ENCODE peak calls at places on chromosomes 2 and 18, in five cellular contexts. A is brain microvascular endothelial cell, Y is NCI-H1092 treated with DMSO at 0.1 percent for 48 hours, O is NAMALWA, L is A549. J is an unnamed sample.

GRCh38 chr18:10076502-10077030 is 162.8 kb downstream of the VAPA start:
- DNase-seq in A (no peak), Y (no peak), O (no peak), L (no peak), J (no peak)

GRCh38 chr2:237614151-237614720 is 13.2 kb upstream of the LRRFIP1 start:
- DNase-seq in A (peak; percentile 31), Y (no peak), O (no peak), L (no peak), J (no peak)

GRCh38 chr2:46299365-46300263 is 2.4 kb downstream of the EPAS1 start:
- DNase-seq in A (peak; percentile 59), Y (peak; percentile 22), O (no peak), L (peak; percentile 62), J (no peak)

GRCh38 chr2:212974692-212975091 is 176.7 kb downstream of the IKZF2 start:
- DNase-seq in A (peak; percentile 84), Y (no peak), O (no peak), L (no peak), J (no peak)

GRCh38 chr2:184154438-184154837 is 443.9 kb upstream of the ZNF804A start:
- DNase-seq in A (no peak), Y (no peak), O (no peak), L (no peak), J (no peak)

GRCh38 chr2:156896294-156896693 is 361.2 kb upstream of the GALNT5 start:
- DNase-seq in A (no peak), Y (no peak), O (no peak), L (no peak), J (no peak)

GRCh38 chr2:163481515-163481914 is 254.3 kb downstream of the FIGN start:
- DNase-seq in A (no peak), Y (no peak), O (no peak), L (no peak), J (no peak)

GRCh38 chr2:78999410-78999809 is 26.1 kb upstream of the REG3G start:
- DNase-seq in A (no peak), Y (no peak), O (peak; percentile 44), L (no peak), J (no peak)

GRCh38 chr2:224033601-224034000 is 5.5 kb downstream of the SERPINE2 start:
- DNase-seq in A (no peak), Y (no peak), O (no peak), L (no peak), J (no peak)

GRCh38 chr2:191218292-191218898 is 26.8 kb upstream of the MYO1B start:
- DNase-seq in A (peak; percentile 85), Y (peak; percentile 21), O (peak; percentile 76), L (peak; percentile 46), J (peak; percentile 11)

GRCh38 chr2:229235136-229235914 is 35.8 kb downstream of the PID1 start:
- DNase-seq in A (peak; percentile 5), Y (no peak), O (no peak), L (no peak), J (no peak)

GRCh38 chr2:105747997-105748396 is 3.3 kb downstream of the NCK2 start:
- DNase-seq in A (no peak), Y (no peak), O (no peak), L (no peak), J (no peak)

GRCh38 chr2:73089270-73090030 is 17.9 kb upstream of the SFXN5 start:
- DNase-seq in A (peak; percentile 99), Y (no peak), O (no peak), L (peak; percentile 59), J (peak; percentile 83)

GRCh38 chr2:237291138-237291792 is 122.7 kb downstream of the COL6A3 start:
- DNase-seq in A (peak; percentile 99), Y (peak; percentile 90), O (peak; percentile 19), L (peak; percentile 81), J (peak; percentile 90)

GRCh38 chr2:43508209-43508608 is 87.6 kb downstream of the THADA start:
- DNase-seq in A (no peak), Y (no peak), O (no peak), L (no peak), J (no peak)

GRCh38 chr2:40128796-40129195 is 323.1 kb downstream of the SLC8A1 start:
- DNase-seq in A (no peak), Y (no peak), O (no peak), L (no peak), J (no peak)

GRCh38 chr18:13186687-13187086 is 31.9 kb upstream of the LDLRAD4 start:
- DNase-seq in A (no peak), Y (no peak), O (no peak), L (no peak), J (no peak)

GRCh38 chr2:108169982-108170625 is 69.7 kb upstream of the SULT1C3 start:
- DNase-seq in A (no peak), Y (peak; percentile 13), O (peak; percentile 36), L (peak; percentile 9), J (no peak)

GRCh38 chr2:67671464-67672450 is 274.6 kb downstream of the ETAA1 start:
- DNase-seq in A (no peak), Y (no peak), O (peak; percentile 1), L (no peak), J (no peak)

GRCh38 chr2:64598226-64598625 is 55.5 kb downstream of the SERTAD2 start:
- DNase-seq in A (no peak), Y (no peak), O (no peak), L (no peak), J (no peak)

GRCh38 chr18:37873416-37873815 is 307.8 kb upstream of the CELF4 start:
- DNase-seq in A (no peak), Y (no peak), O (no peak), L (no peak), J (no peak)

J was measured in T1000.